ENCODE peak calls at places on chromosome 17, in seven cellular contexts. U, P, I, R, V, G and Z are unnamed samples.

GRCh38 chr17:82070611-82071010 is 5.0 kb upstream of the DUS1L start:
- DNase-seq in U (no peak), P (no peak), I (no peak), R (no peak), V (no peak), G (no peak), Z (no peak)

GRCh38 chr17:70955441-70955840 is 786.1 kb downstream of the KCNJ2 start:
- DNase-seq in U (no peak), P (no peak), I (no peak), R (no peak), V (no peak), G (no peak), Z (no peak)

GRCh38 chr17:17067277-17067676 is 25.0 kb downstream of the MPRIP start:
- DNase-seq in U (no peak), P (peak), I (peak), R (peak), V (peak), G (no peak), Z (no peak)

GRCh38 chr17:41965694-41966375 is 760 bp upstream of the CNP start:
- DNase-seq in U (peak), P (peak), I (peak), R (no peak), V (peak), G (peak), Z (peak)

GRCh38 chr17:42002792-42003301 is 14.4 kb downstream of the DNAJC7 start:
- DNase-seq in U (no peak), P (peak), I (peak), R (no peak), V (no peak), G (no peak), Z (no peak)

GRCh38 chr17:33925650-33926049 is 329.4 kb upstream of the CCL2 start:
- DNase-seq in U (no peak), P (no peak), I (no peak), R (no peak), V (no peak), G (no peak), Z (no peak)

GRCh38 chr17:61426482-61427304 is 25.5 kb upstream of the TBX4 start:
- DNase-seq in U (no peak), P (peak), I (no peak), R (no peak), V (no peak), G (no peak), Z (no peak)

GRCh38 chr17:45841098-45841497 is 3.6 kb upstream of the SPPL2C start:
- DNase-seq in U (no peak), P (no peak), I (no peak), R (no peak), V (no peak), G (no peak), Z (no peak)

GRCh38 chr17:45867171-45867570 is 22.5 kb downstream of the SPPL2C start:
- DNase-seq in U (no peak), P (no peak), I (no peak), R (no peak), V (no peak), G (no peak), Z (no peak)

GRCh38 chr17:38451840-38452529 is 23.7 kb downstream of the ARHGAP23 start:
- DNase-seq in U (no peak), P (no peak), I (peak), R (peak), V (no peak), G (peak), Z (peak)

GRCh38 chr17:50027639-50028206 is 28.2 kb upstream of the ITGA3 start:
- DNase-seq in U (peak), P (peak), I (peak), R (peak), V (peak), G (peak), Z (peak)

GRCh38 chr17:59840329-59840907 is 52.3 kb downstream of the TUBD1 start:
- DNase-seq in U (no peak), P (peak), I (peak), R (peak), V (no peak), G (peak), Z (no peak)

GRCh38 chr17:571224-571623 is 143.4 kb downstream of the VPS53 start:
- DNase-seq in U (no peak), P (no peak), I (no peak), R (no peak), V (no peak), G (no peak), Z (no peak)

GRCh38 chr17:56176101-56176500 is 22.8 kb downstream of the ANKFN1 start:
- DNase-seq in U (no peak), P (no peak), I (peak), R (peak), V (no peak), G (no peak), Z (no peak)

GRCh38 chr17:77754956-77755355 is 203.5 kb upstream of the TNRC6C start:
- DNase-seq in U (no peak), P (no peak), I (no peak), R (no peak), V (no peak), G (no peak), Z (no peak)

GRCh38 chr17:4109424-4109823 is 33.4 kb downstream of the ZZEF1 start:
- DNase-seq in U (no peak), P (no peak), I (no peak), R (no peak), V (no peak), G (no peak), Z (no peak)

GRCh38 chr17:18378205-18378505 is 577 bp downstream of the EVPLL start:
- DNase-seq in U (no peak), P (no peak), I (no peak), R (no peak), V (no peak), G (no peak), Z (no peak)

GRCh38 chr17:64418506-64419339 is 28.1 kb upstream of the PECAM1 start:
- DNase-seq in U (no peak), P (peak), I (peak), R (peak), V (peak), G (peak), Z (peak)

GRCh38 chr17:21493993-21494392 is 117.8 kb downstream of the KCNJ12 start:
- DNase-seq in U (no peak), P (no peak), I (no peak), R (no peak), V (no peak), G (no peak), Z (no peak)

GRCh38 chr17:78468366-78468765 is 89.9 kb downstream of the PGS1 start:
- DNase-seq in U (no peak), P (no peak), I (no peak), R (no peak), V (no peak), G (no peak), Z (no peak)

GRCh38 chr17:43079578-43080302 is 45.4 kb downstream of the BRCA1 start:
- DNase-seq in U (peak), P (no peak), I (no peak), R (no peak), V (no peak), G (no peak), Z (no peak)

GRCh38 chr17:43090022-43090421 is 35.1 kb downstream of the BRCA1 start:
- DNase-seq in U (no peak), P (no peak), I (no peak), R (no peak), V (no peak), G (no peak), Z (no peak)

GRCh38 chr17:43085489-43085888 is 39.7 kb downstream of the BRCA1 start:
- DNase-seq in U (no peak), P (peak), I (peak), R (peak), V (no peak), G (peak), Z (no peak)
- TF ChIP-seq CTCF in U (no peak), P (no peak), I (peak), R (peak), V (no peak), G (no peak), Z (no peak)

GRCh38 chr17:28247671-28248556 is 71.1 kb upstream of the TMEM97 start:
- DNase-seq in U (no peak), P (no peak), I (no peak), R (no peak), V (no peak), G (no peak), Z (no peak)
- TF ChIP-seq CTCF in U (no peak), P (no peak), I (no peak), R (no peak), V (no peak), G (no peak), Z (no peak)

GRCh38 chr17:79905832-79906231 is 66.6 kb upstream of the CBX4 start:
- DNase-seq in U (no peak), P (peak), I (no peak), R (no peak), V (no peak), G (no peak), Z (peak)
- TF ChIP-seq CTCF in U (peak), P (peak), I (peak), R (no peak), V (no peak), G (peak), Z (peak)

GRCh38 chr17:83099570-83100181 is 20.3 kb downstream of the METRNL start:
- DNase-seq in U (peak), P (no peak), I (peak), R (no peak), V (no peak), G (no peak), Z (peak)
- TF ChIP-seq CTCF in U (no peak), P (no peak), I (no peak), R (no peak), V (no peak), G (no peak), Z (no peak)

GRCh38 chr17:19703106-19703775 is 13.1 kb downstream of the SLC47A2 start:
- DNase-seq in U (no peak), P (no peak), I (no peak), R (no peak), V (no peak), G (no peak), Z (no peak)
- TF ChIP-seq CTCF in U (no peak), P (no peak), I (no peak), R (no peak), V (no peak), G (no peak), Z (no peak)

GRCh38 chr17:7615265-7615747 is 609 bp upstream of the FXR2 start:
- DNase-seq in U (no peak), P (no peak), I (no peak), R (no peak), V (no peak), G (no peak), Z (no peak)
- TF ChIP-seq CTCF in U (no peak), P (no peak), I (no peak), R (no peak), V (no peak), G (no peak), Z (no peak)

GRCh38 chr17:9905902-9906301 is 831 bp upstream of the RCVRN start:
- DNase-seq in U (no peak), P (peak), I (peak), R (peak), V (no peak), G (no peak), Z (peak)
- TF ChIP-seq CTCF in U (peak), P (peak), I (peak), R (peak), V (peak), G (no peak), Z (peak)

GRCh38 chr17:75507712-75508111 is 7.6 kb downstream of the CASKIN2 start:
- DNase-seq in U (no peak), P (no peak), I (no peak), R (no peak), V (no peak), G (no peak), Z (no peak)

GRCh38 chr17:75508848-75509450 is 6.4 kb downstream of the CASKIN2 start:
- DNase-seq in U (no peak), P (no peak), I (no peak), R (no peak), V (no peak), G (no peak), Z (no peak)

GRCh38 chr17:75508122-75508719 is 7.1 kb downstream of the CASKIN2 start:
- DNase-seq in U (no peak), P (no peak), I (no peak), R (no peak), V (no peak), G (no peak), Z (no peak)

GRCh38 chr17:75511270-75511609 is 4.1 kb downstream of the CASKIN2 start:
- DNase-seq in U (no peak), P (no peak), I (no peak), R (no peak), V (no peak), G (no peak), Z (no peak)

GRCh38 chr17:75509528-75510258 is 5.6 kb downstream of the CASKIN2 start:
- DNase-seq in U (no peak), P (no peak), I (no peak), R (no peak), V (no peak), G (no peak), Z (no peak)
- TF ChIP-seq CTCF in U (no peak), P (no peak), I (no peak), R (no peak), V (no peak), G (no peak), Z (no peak)